ENCODE peak calls at places on chromosomes 1 and 21, in four cellular contexts. Q, A, L and E are unnamed samples.

GRCh38 chr1:150168960-150169565 is 19.3 kb downstream of the PLEKHO1 start:
- DNase-seq in L (peak), A (peak), Q (peak), E (peak)

GRCh38 chr1:58799080-58799479 is 15.2 kb upstream of the JUN start:
- DNase-seq in A (no peak), Q (no peak), L (no peak), E (no peak)

GRCh38 chr1:235642021-235642942 is 7.3 kb downstream of the GNG4 start:
- DNase-seq in L (peak), Q (no peak), A (peak), E (peak)

GRCh38 chr1:40646385-40646784 is 19.1 kb downstream of the RIMS3 start:
- DNase-seq in Q (no peak), A (no peak), L (peak), E (no peak)

GRCh38 chr1:40435471-40435870 is 14.8 kb upstream of the ZFP69B start:
- DNase-seq in Q (no peak), A (no peak), L (no peak), E (no peak)

GRCh38 chr1:210293191-210293607 is 35.5 kb upstream of the HHAT start:
- DNase-seq in Q (no peak), L (peak), A (no peak), E (no peak)

GRCh38 chr1:94329986-94330385 is 88.2 kb upstream of the ABCD3 start:
- DNase-seq in A (no peak), Q (peak), L (peak), E (no peak)

GRCh38 chr1:24688621-24689195 is 45.6 kb downstream of the SRRM1 start:
- DNase-seq in Q (peak), A (peak), L (peak), E (peak)

GRCh38 chr21:45839274-45839673 is 142.3 kb upstream of the COL6A1 start:
- DNase-seq in L (peak), Q (no peak), A (no peak), E (no peak)